ENCODE peak calls at places on chromosome 1, in nine cellular contexts. R is Calu3, C is hepatocyte, I is cardiac muscle cell, A is neural crest cell, Y is GM13976, V is brain microvascular endothelial cell, L is RWPE1, Z is epithelial cell of esophagus. D is an unnamed sample.

GRCh38 chr1:22712502-22713271 is 2.0 kb downstream of the EPHB2 start:
- DNase-seq in C (peak; percentile 23), V (no peak), L (peak; percentile 55), Z (peak; percentile 27), A (no peak), R (no peak), I (peak; percentile 34), Y (peak; percentile 86), D (no peak)

GRCh38 chr1:229585338-229585737 is 26.8 kb upstream of the ABCB10 start:
- DNase-seq in R (no peak), Z (no peak), A (no peak), C (no peak), Y (no peak), L (no peak), V (no peak), I (no peak), D (no peak)

GRCh38 chr1:112528076-112528475 is 19.3 kb downstream of the WNT2B start:
- DNase-seq in Z (no peak), C (no peak), L (no peak), R (no peak), I (no peak), V (no peak), A (no peak), Y (no peak), D (no peak)

GRCh38 chr1:20366766-20367602 is 76.3 kb downstream of the VWA5B1 start:
- DNase-seq in A (peak; percentile 46), R (peak; percentile 61), Z (peak; percentile 55), C (peak; percentile 75), L (peak; percentile 76), I (peak; percentile 56), Y (peak; percentile 55), V (peak; percentile 25), D (no peak)

GRCh38 chr1:152941037-152941700 is 5.8 kb upstream of the SPRR5 start:
- DNase-seq in I (no peak), C (no peak), L (peak; percentile 80), R (no peak), Y (no peak), A (no peak), Z (peak; percentile 97), V (no peak), D (no peak)

GRCh38 chr1:151146416-151147131 is at the start of gene SEMA6C:
- DNase-seq in L (peak; percentile 86), C (peak; percentile 94), V (peak; percentile 87), A (peak; percentile 80), I (peak; percentile 95), Y (peak; percentile 96), Z (peak; percentile 92), R (peak; percentile 97), D (peak; percentile 59)

GRCh38 chr1:20571427-20571826 is 17.5 kb upstream of the CDA start:
- DNase-seq in Z (no peak), L (no peak), C (no peak), V (no peak), I (no peak), R (no peak), A (no peak), Y (no peak), D (no peak)

GRCh38 chr1:41558761-41559171 is 74.3 kb upstream of the EDN2 start:
- DNase-seq in R (no peak), I (no peak), Z (no peak), L (no peak), Y (no peak), V (no peak), A (no peak), C (no peak), D (no peak)

GRCh38 chr1:7302126-7302525 is 469.0 kb upstream of the VAMP3 start:
- DNase-seq in I (no peak), R (no peak), Y (no peak), V (no peak), Z (no peak), L (no peak), C (no peak), A (no peak), D (no peak)

GRCh38 chr1:167645161-167645560 is 15.1 kb downstream of the RCSD1 start:
- DNase-seq in A (no peak), C (no peak), R (no peak), L (no peak), I (no peak), Y (no peak), V (no peak), Z (no peak), D (peak; percentile 93)

GRCh38 chr1:27525296-27526271 is 35.6 kb upstream of the WASF2 start:
- DNase-seq in Y (peak; percentile 88), A (peak; percentile 51), Z (peak; percentile 63), L (peak; percentile 66), V (no peak), I (peak; percentile 75), R (no peak), C (peak; percentile 92), D (no peak)

GRCh38 chr1:167166703-167167100 is 54.0 kb upstream of the POU2F1 start:
- DNase-seq in Z (no peak), C (peak; percentile 14), I (no peak), V (no peak), A (no peak), L (no peak), R (no peak), Y (no peak), D (no peak)

GRCh38 chr1:202632241-202632640 is 78.0 kb downstream of the SYT2 start:
- DNase-seq in A (no peak), I (no peak), Y (no peak), V (no peak), L (no peak), C (no peak), R (no peak), Z (no peak), D (no peak)

GRCh38 chr1:85448358-85448757 is 16.6 kb downstream of the DDAH1 start:
- DNase-seq in Y (no peak), C (no peak), V (peak; percentile 47), Z (no peak), L (no peak), R (no peak), A (no peak), I (peak; percentile 72), D (no peak)

GRCh38 chr1:8963940-8964339 is 18.3 kb downstream of the CA6 start:
- DNase-seq in A (no peak), L (no peak), Z (no peak), R (no peak), C (no peak), I (peak; percentile 25), V (no peak), Y (no peak), D (no peak)
- TF ChIP-seq CTCF in A (no peak), L (no peak), Z (no peak), R (no peak), C (no peak), I (no peak), V (no peak), Y (no peak), D (no peak)

GRCh38 chr1:59596432-59596831 is 218.3 kb upstream of the HOOK1 start:
- DNase-seq in L (peak; percentile 74), I (peak; percentile 61), R (peak; percentile 15), A (no peak), V (peak; percentile 46), C (peak; percentile 29), Y (no peak), Z (peak; percentile 98), D (no peak)

GRCh38 chr1:59597420-59598199 is 217.1 kb upstream of the HOOK1 start:
- DNase-seq in Y (no peak), Z (peak; percentile 11), A (no peak), R (no peak), I (no peak), C (no peak), V (no peak), L (no peak), D (no peak)

GRCh38 chr1:59593798-59594790 is 220.7 kb upstream of the HOOK1 start:
- DNase-seq in Z (no peak), V (no peak), Y (no peak), L (no peak), A (no peak), C (no peak), I (no peak), R (no peak), D (peak; percentile 21)

GRCh38 chr1:59596956-59597355 is 217.8 kb upstream of the HOOK1 start:
- DNase-seq in R (no peak), I (no peak), Z (peak; percentile 80), C (no peak), V (no peak), L (peak; percentile 50), A (no peak), Y (no peak), D (no peak)

GRCh38 chr1:59595774-59596173 is 219.0 kb upstream of the HOOK1 start:
- DNase-seq in I (peak; percentile 18), Z (peak; percentile 51), V (peak; percentile 4), L (peak; percentile 27), R (no peak), C (no peak), Y (no peak), A (no peak), D (peak; percentile 87)
- TF ChIP-seq CTCF in I (no peak), Z (no peak), V (no peak), L (no peak), R (no peak), C (peak; percentile 3), Y (no peak), A (no peak), D (no peak)

GRCh38 chr1:47485817-47486216 is 48.0 kb downstream of the FOXD2 start:
- DNase-seq in V (no peak), R (no peak), Y (no peak), C (no peak), A (no peak), I (no peak), Z (no peak), L (no peak), D (no peak)

GRCh38 chr1:47487826-47488450 is 50.1 kb downstream of the FOXD2 start:
- DNase-seq in R (no peak), C (no peak), Y (no peak), V (no peak), Z (no peak), L (peak; percentile 20), I (no peak), A (no peak), D (no peak)

GRCh38 chr1:47495176-47495713 is 57.4 kb downstream of the FOXD2 start:
- DNase-seq in L (no peak), I (no peak), A (no peak), R (no peak), V (no peak), C (no peak), Z (no peak), Y (no peak), D (no peak)

GRCh38 chr1:47487332-47487731 is 49.5 kb downstream of the FOXD2 start:
- DNase-seq in Y (no peak), I (no peak), L (no peak), Z (no peak), A (no peak), C (no peak), V (no peak), R (no peak), D (no peak)

DNA sequence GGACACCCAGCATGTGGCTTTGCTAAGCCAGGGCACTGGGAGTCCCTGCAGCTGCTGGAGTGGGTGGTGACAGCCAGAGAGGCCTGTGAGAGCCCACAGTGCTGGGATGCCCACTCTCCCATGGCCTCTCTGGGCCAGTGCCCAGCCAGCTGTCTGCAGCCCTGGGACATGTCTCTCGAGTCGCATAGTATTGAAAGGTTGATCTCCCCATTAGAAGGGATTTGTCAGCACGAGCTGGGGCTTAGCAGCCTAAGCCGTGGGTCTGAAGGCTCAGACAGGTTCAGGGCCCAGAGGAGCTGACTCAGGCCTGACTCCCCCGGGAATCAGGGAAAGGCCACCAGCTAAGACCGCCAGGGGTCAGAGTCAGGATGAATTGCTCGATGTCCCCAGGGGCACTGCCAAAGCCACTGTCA is 53.5 kb downstream of the FOXD2 start:
- DNase-seq in I (no peak), Z (no peak), R (no peak), Y (no peak), V (no peak), C (no peak), L (no peak), A (no peak), D (no peak)
- TF ChIP-seq CTCF in I (no peak), Z (no peak), R (no peak), Y (no peak), V (no peak), C (no peak), L (no peak), A (no peak), D (no peak)

GRCh38 chr1:117671781-117672501 is 66.1 kb downstream of the TENT5C start:
- DNase-seq in Y (no peak), I (peak; percentile 80), C (peak; percentile 59), A (no peak), Z (no peak), R (no peak), V (peak; percentile 56), L (no peak), D (no peak)
- TF ChIP-seq CTCF in Y (peak; percentile 23), I (peak; percentile 63), C (peak; percentile 37), A (no peak), Z (no peak), R (no peak), V (peak; percentile 67), L (no peak), D (no peak)